ENCODE peak calls at places on chromosomes 2 and 18, in nine cellular contexts. U is K562, N is sigmoid colon, Z is HCT116, M is HepG2, C is stomach, R is H1, F is breast epithelium, D is suprapubic skin. E is an unnamed sample.

GRCh38 chr2:26670171-26670570 is 22.4 kb upstream of the KCNK3 start:
- DNase-seq in U (no peak), N (peak), Z (no peak), M (no peak), C (no peak), R (no peak), F (peak), D (no peak), E (no peak)

GRCh38 chr2:9982248-9982647 is 30.8 kb downstream of the GRHL1 start:
- DNase-seq in U (no peak), N (no peak), Z (no peak), M (no peak), C (no peak), R (no peak), F (no peak), D (no peak), E (no peak)

GRCh38 chr18:33605250-33605649 is 27.2 kb downstream of the ASXL3 start:
- DNase-seq in U (no peak), N (no peak), Z (no peak), M (no peak), C (no peak), R (no peak), F (no peak), D (no peak), E (no peak)

GRCh38 chr2:62209427-62209991 is 13.6 kb downstream of the B3GNT2 start:
- DNase-seq in U (no peak), N (no peak), Z (no peak), M (no peak), C (no peak), R (no peak), F (no peak), D (no peak), E (no peak)

GRCh38 chr2:10220045-10220444 is 82.7 kb upstream of the HPCAL1 start:
- DNase-seq in U (no peak), N (no peak), Z (no peak), M (no peak), C (no peak), R (no peak), F (no peak), D (no peak), E (no peak)

GRCh38 chr18:50152900-50153299 is 42.0 kb downstream of the MYO5B start:
- DNase-seq in U (no peak), N (no peak), Z (no peak), M (no peak), C (no peak), R (no peak), F (no peak), D (no peak), E (no peak)

GRCh38 chr2:112630268-112630667 is 15.5 kb upstream of the SLC20A1 start:
- DNase-seq in U (no peak), N (peak), Z (no peak), M (no peak), C (no peak), R (no peak), F (no peak), D (peak), E (no peak)

GRCh38 chr2:170974304-170974993 is 45.4 kb downstream of the GORASP2 start:
- DNase-seq in U (no peak), N (no peak), Z (no peak), M (peak), C (peak), R (no peak), F (peak), D (no peak), E (peak)

GRCh38 chr2:233039217-233040173 is 7.0 kb downstream of the NEU2 start:
- DNase-seq in U (no peak), N (peak), Z (no peak), M (no peak), C (no peak), R (no peak), F (no peak), D (no peak), E (no peak)

GRCh38 chr2:175309799-175310198 is 128.3 kb upstream of the ATP5MC3 start:
- DNase-seq in U (peak), N (no peak), Z (peak), M (peak), C (no peak), R (peak), F (no peak), D (no peak), E (peak)

GRCh38 chr2:109154226-109154625 is 25.2 kb downstream of the SH3RF3 start:
- DNase-seq in U (no peak), N (no peak), Z (no peak), M (no peak), C (no peak), R (no peak), F (no peak), D (no peak), E (no peak)

GRCh38 chr18:47250415-47251046 is 929 bp downstream of the SKOR2 start:
- DNase-seq in U (no peak), N (no peak), Z (no peak), M (no peak), C (no peak), R (no peak), F (no peak), D (no peak), E (no peak)

GRCh38 chr2:234003972-234004617 is 46.4 kb upstream of the SPP2 start:
- DNase-seq in U (no peak), N (no peak), Z (peak), M (no peak), C (no peak), R (no peak), F (no peak), D (no peak), E (no peak)

GRCh38 chr2:240839152-240840143 is 19.4 kb upstream of the KIF1A start:
- DNase-seq in U (no peak), N (no peak), Z (no peak), M (no peak), C (no peak), R (no peak), F (no peak), D (peak), E (no peak)

GRCh38 chr2:59888015-59888414 is 665.4 kb downstream of the BCL11A start:
- DNase-seq in U (no peak), N (no peak), Z (no peak), M (no peak), C (no peak), R (peak), F (no peak), D (no peak), E (no peak)

GRCh38 chr2:224628416-224628815 is 43.3 kb upstream of the CUL3 start:
- DNase-seq in U (no peak), N (no peak), Z (no peak), M (no peak), C (no peak), R (no peak), F (no peak), D (no peak), E (no peak)

GRCh38 chr2:85929096-85930044 is 40.6 kb upstream of the ST3GAL5 start:
- DNase-seq in U (no peak), N (no peak), Z (no peak), M (no peak), C (no peak), R (no peak), F (no peak), D (no peak), E (no peak)

GRCh38 chr18:62878305-62878704 is 163.0 kb downstream of the PHLPP1 start:
- DNase-seq in U (no peak), N (no peak), Z (no peak), M (no peak), C (no peak), R (no peak), F (no peak), D (no peak), E (no peak)

GRCh38 chr18:62558015-62558663 is 35.3 kb downstream of the ZCCHC2 start:
- DNase-seq in U (peak), N (no peak), Z (no peak), M (no peak), C (no peak), R (no peak), F (no peak), D (no peak), E (no peak)

GRCh38 chr18:52337286-52337685 is 2.7 kb upstream of the DCC start:
- DNase-seq in U (no peak), N (no peak), Z (no peak), M (no peak), C (no peak), R (no peak), F (no peak), D (no peak), E (no peak)

DNA sequence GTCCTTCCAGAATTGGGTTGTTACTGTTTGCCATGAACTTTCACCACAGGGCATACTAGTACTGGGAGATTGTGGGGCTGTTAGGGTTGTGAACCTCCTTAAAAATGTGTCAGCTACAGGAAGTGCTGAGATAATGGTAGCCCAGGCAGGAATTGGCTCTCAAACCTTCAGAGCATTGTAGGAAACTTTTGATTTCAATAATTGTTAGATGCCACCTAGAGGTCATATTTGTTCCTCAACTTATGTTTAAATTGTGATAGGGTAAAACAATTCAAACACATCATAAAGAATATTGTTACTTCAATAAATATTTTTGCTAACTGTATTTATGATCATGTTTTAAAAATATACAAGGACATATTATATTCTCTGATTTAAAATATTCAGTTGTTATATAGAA is 594.6 kb downstream of the ADCYAP1 start:
- DNase-seq in U (peak), N (no peak), Z (no peak), M (no peak), C (no peak), R (no peak), F (no peak), D (no peak), E (no peak)
- TF ChIP-seq CTCF in U (peak), N (no peak), Z (peak), M (no peak), C (no peak), R (peak), F (no peak), D (no peak), E (no peak)

DNA sequence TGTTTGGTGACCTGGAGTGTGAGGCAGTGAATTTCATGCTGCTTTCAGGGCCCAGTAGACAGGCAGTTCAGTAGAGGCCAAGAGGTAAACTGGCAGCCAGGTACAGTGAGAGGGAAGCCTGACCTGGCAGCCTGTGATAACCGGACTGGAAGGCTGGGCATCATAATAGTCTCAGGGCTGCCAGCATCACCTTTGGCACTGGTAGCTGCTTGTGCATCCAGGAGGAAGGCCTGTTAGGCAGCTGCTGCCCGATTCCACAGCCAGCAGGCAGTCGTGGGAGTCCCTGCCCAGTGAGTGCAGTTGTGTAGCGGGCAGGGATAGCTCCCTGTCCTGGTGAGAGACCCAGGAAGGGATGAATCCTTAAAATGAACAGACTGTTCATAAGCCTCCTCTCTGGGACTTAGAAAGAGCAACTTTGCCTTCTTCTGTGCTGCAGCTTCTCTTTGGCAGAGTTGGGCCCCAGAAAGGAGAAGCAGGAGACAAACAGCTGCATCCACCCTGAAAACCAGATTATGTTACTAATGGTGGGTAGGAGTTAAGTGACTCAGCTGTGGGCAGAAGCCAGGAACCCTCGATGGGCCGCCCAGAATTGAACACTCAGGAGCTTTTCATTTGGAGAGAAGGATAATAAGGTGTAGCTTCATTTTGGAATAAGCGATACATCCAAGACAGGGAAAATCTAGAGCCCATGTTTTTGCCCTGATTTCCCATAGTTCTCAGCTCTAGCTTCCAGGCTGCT is 8.1 kb upstream of the GPBAR1 start:
- DNase-seq in U (no peak), N (peak), Z (no peak), M (no peak), C (peak), R (no peak), F (no peak), D (peak), E (no peak)
- TF ChIP-seq POLR2A in U (no peak), N (no peak), Z (no peak), M (no peak), C (no peak), R (no peak), F (no peak), D (no peak), E (no peak)

GRCh38 chr2:37098416-37099118 is 14.2 kb downstream of the GPATCH11 start:
- DNase-seq in U (no peak), N (no peak), Z (no peak), M (no peak), C (no peak), R (no peak), F (no peak), D (no peak), E (no peak)
- TF ChIP-seq POLR2AphosphoS5 in U (no peak), N (no peak), Z (no peak), M (no peak), C (no peak), R (no peak), F (no peak), D (no peak), E (no peak)

GRCh38 chr18:59067873-59068272 is 71.8 kb upstream of the SEC11C start:
- DNase-seq in U (no peak), N (no peak), Z (no peak), M (no peak), C (peak), R (no peak), F (no peak), D (no peak), E (no peak)
- TF ChIP-seq CTCF in U (peak), N (no peak), Z (peak), M (peak), C (no peak), R (peak), F (no peak), D (no peak), E (peak)

GRCh38 chr2:46416280-46416679 is 63.1 kb upstream of the TMEM247 start:
- DNase-seq in U (no peak), N (no peak), Z (no peak), M (no peak), C (no peak), R (no peak), F (no peak), D (no peak), E (no peak)
- TF ChIP-seq POLR2A in U (no peak), N (no peak), Z (no peak), M (no peak), C (no peak), R (no peak), F (no peak), D (no peak), E (no peak)

E was measured in transverse colon.